ENCODE peak calls at places on chromosomes 13 and 19, in four cellular contexts. One of them, this sample, is unnamed.

GRCh38 chr19:56269348-56269747 is 3.2 kb upstream of the EDDM13 start:
- DNase-seq in mammary epithelial cell: no peak
- DNase-seq in H9: no peak
- DNase-seq in ovary: no peak
- DNase-seq in this sample: no peak

GRCh38 chr19:48490980-48491792 is 20.4 kb downstream of the LMTK3 start:
- DNase-seq in mammary epithelial cell: peak; percentile 42
- DNase-seq in H9: peak; percentile 90
- DNase-seq in ovary: peak; percentile 71
- DNase-seq in this sample: peak; percentile 84

GRCh38 chr13:105311094-105311493 is 1224.4 kb downstream of the EFNB2 start:
- DNase-seq in mammary epithelial cell: no peak
- DNase-seq in H9: no peak
- DNase-seq in ovary: no peak
- DNase-seq in this sample: no peak

GRCh38 chr13:99041337-99041736 is 63.5 kb upstream of the DOCK9 start:
- DNase-seq in mammary epithelial cell: no peak
- DNase-seq in H9: no peak
- DNase-seq in ovary: no peak
- DNase-seq in this sample: no peak

GRCh38 chr13:80132741-80133601 is 208.0 kb downstream of the SPRY2 start:
- DNase-seq in mammary epithelial cell: peak; percentile 15
- DNase-seq in H9: no peak
- DNase-seq in ovary: peak; percentile 43
- DNase-seq in this sample: no peak

GRCh38 chr19:11138659-11139526 is 16.7 kb downstream of the SPC24 start:
- DNase-seq in mammary epithelial cell: peak; percentile 57
- DNase-seq in H9: peak; percentile 74
- DNase-seq in ovary: peak; percentile 81
- DNase-seq in this sample: peak; percentile 77

GRCh38 chr13:109366521-109366920 is 419.9 kb downstream of the IRS2 start:
- DNase-seq in mammary epithelial cell: no peak
- DNase-seq in H9: no peak
- DNase-seq in ovary: no peak
- DNase-seq in this sample: no peak

GRCh38 chr13:109412232-109412935 is 374.0 kb downstream of the IRS2 start:
- DNase-seq in mammary epithelial cell: no peak
- DNase-seq in H9: peak; percentile 46
- DNase-seq in ovary: no peak
- DNase-seq in this sample: no peak

GRCh38 chr19:6732803-6733337 is 4.5 kb downstream of the GPR108 start:
- DNase-seq in mammary epithelial cell: no peak
- DNase-seq in H9: no peak
- DNase-seq in ovary: no peak
- DNase-seq in this sample: no peak

GRCh38 chr19:9883764-9884163 is 48.6 kb downstream of the PIN1 start:
- DNase-seq in mammary epithelial cell: no peak
- DNase-seq in H9: no peak
- DNase-seq in ovary: no peak
- DNase-seq in this sample: no peak

GRCh38 chr13:46795321-46795720 is 1.6 kb downstream of the ESD start:
- DNase-seq in mammary epithelial cell: no peak
- DNase-seq in H9: no peak
- DNase-seq in ovary: no peak
- DNase-seq in this sample: no peak

GRCh38 chr13:20997301-20998061 is 63.9 kb downstream of the LATS2 start:
- DNase-seq in mammary epithelial cell: peak; percentile 42
- DNase-seq in H9: peak; percentile 50
- DNase-seq in ovary: no peak
- DNase-seq in this sample: no peak

GRCh38 chr13:20350819-20351218 is 118.7 kb upstream of the GJB6 start:
- DNase-seq in mammary epithelial cell: peak; percentile 84
- DNase-seq in H9: no peak
- DNase-seq in ovary: no peak
- DNase-seq in this sample: no peak

GRCh38 chr19:10662384-10663251 is 8.5 kb downstream of the ILF3 start:
- DNase-seq in mammary epithelial cell: no peak
- DNase-seq in H9: no peak
- DNase-seq in ovary: no peak
- DNase-seq in this sample: no peak

GRCh38 chr19:47190167-47190727 is 40.8 kb downstream of the BBC3 start:
- DNase-seq in mammary epithelial cell: peak; percentile 33
- DNase-seq in H9: no peak
- DNase-seq in ovary: peak; percentile 49
- DNase-seq in this sample: no peak

GRCh38 chr13:114107686-114108081 is 24.7 kb downstream of the RASA3 start:
- DNase-seq in mammary epithelial cell: no peak
- DNase-seq in H9: no peak
- DNase-seq in ovary: peak; percentile 14
- DNase-seq in this sample: peak; percentile 71

GRCh38 chr13:45623516-45624090 is 8.1 kb upstream of the ERICH6B start:
- DNase-seq in mammary epithelial cell: no peak
- DNase-seq in H9: no peak
- DNase-seq in ovary: no peak
- DNase-seq in this sample: no peak

GRCh38 chr13:28140433-28141125 is 2.2 kb downstream of the PAN3 start:
- DNase-seq in mammary epithelial cell: no peak
- DNase-seq in H9: no peak
- DNase-seq in ovary: no peak
- DNase-seq in this sample: no peak

GRCh38 chr19:51980116-51980736 is 6.4 kb downstream of the ZNF350 start:
- DNase-seq in mammary epithelial cell: peak; percentile 34
- DNase-seq in H9: no peak
- DNase-seq in ovary: no peak
- DNase-seq in this sample: no peak

GRCh38 chr19:11345122-11345752 is 831 bp downstream of the TMEM205 start:
- DNase-seq in mammary epithelial cell: no peak
- DNase-seq in H9: no peak
- DNase-seq in ovary: no peak
- DNase-seq in this sample: no peak

GRCh38 chr13:44868397-44868796 is 120.9 kb downstream of the NUFIP1 start:
- DNase-seq in mammary epithelial cell: no peak
- DNase-seq in H9: no peak
- DNase-seq in ovary: peak; percentile 1
- DNase-seq in this sample: no peak

GRCh38 chr13:61779456-61779855 is 363.8 kb upstream of the PCDH20 start:
- DNase-seq in mammary epithelial cell: no peak
- DNase-seq in H9: no peak
- DNase-seq in ovary: no peak
- DNase-seq in this sample: no peak

GRCh38 chr19:50820549-50821247 is 2.9 kb downstream of the KLK1 start:
- DNase-seq in mammary epithelial cell: no peak
- DNase-seq in H9: peak; percentile 67
- DNase-seq in ovary: no peak
- DNase-seq in this sample: peak; percentile 79

GRCh38 chr19:19997656-19998268 is 41.5 kb downstream of the ZNF682 start:
- DNase-seq in mammary epithelial cell: no peak
- DNase-seq in H9: peak; percentile 74
- DNase-seq in ovary: no peak
- DNase-seq in this sample: no peak

GRCh38 chr19:38557205-38557799 is 60.5 kb downstream of the MAP4K1 start:
- DNase-seq in mammary epithelial cell: no peak
- DNase-seq in H9: no peak
- DNase-seq in ovary: no peak
- DNase-seq in this sample: peak; percentile 85

GRCh38 chr13:109126973-109127615 is 497.7 kb downstream of the MYO16 start:
- DNase-seq in mammary epithelial cell: no peak
- DNase-seq in H9: no peak
- DNase-seq in ovary: no peak
- DNase-seq in this sample: no peak

GRCh38 chr19:40433391-40434216 is 7.8 kb upstream of the SERTAD1 start:
- DNase-seq in mammary epithelial cell: peak; percentile 83
- DNase-seq in H9: peak; percentile 85
- DNase-seq in ovary: peak; percentile 91
- DNase-seq in this sample: peak; percentile 96

GRCh38 chr19:6236310-6237291 is 43.2 kb downstream of the MLLT1 start:
- DNase-seq in mammary epithelial cell: no peak
- DNase-seq in H9: no peak
- DNase-seq in ovary: peak; percentile 30
- DNase-seq in this sample: peak; percentile 67

GRCh38 chr19:11489378-11489777 is 8.5 kb upstream of the ELAVL3 start:
- DNase-seq in mammary epithelial cell: no peak
- DNase-seq in H9: no peak
- DNase-seq in ovary: no peak
- DNase-seq in this sample: no peak

GRCh38 chr19:48752511-48753365 is at the start of gene FUT1:
- DNase-seq in mammary epithelial cell: peak; percentile 97
- DNase-seq in H9: peak; percentile 97
- DNase-seq in ovary: no peak
- DNase-seq in this sample: peak; percentile 89

GRCh38 chr13:41613984-41614581 is 156.7 kb downstream of the RGCC start:
- DNase-seq in mammary epithelial cell: peak; percentile 51
- DNase-seq in H9: no peak
- DNase-seq in ovary: peak; percentile 37
- DNase-seq in this sample: no peak

GRCh38 chr19:53394522-53394973 is 401 bp upstream of the ZNF765 start:
- DNase-seq in mammary epithelial cell: no peak
- DNase-seq in H9: peak; percentile 83
- DNase-seq in ovary: peak; percentile 46
- DNase-seq in this sample: peak; percentile 83

GRCh38 chr19:19567391-19567790 is 29.3 kb downstream of the CILP2 start:
- DNase-seq in mammary epithelial cell: no peak
- DNase-seq in H9: no peak
- DNase-seq in ovary: no peak
- DNase-seq in this sample: no peak

GRCh38 chr13:93226623-93227279 is at the start of gene GPC6:
- DNase-seq in mammary epithelial cell: peak; percentile 93
- DNase-seq in H9: peak; percentile 61
- DNase-seq in ovary: peak; percentile 70
- DNase-seq in this sample: no peak

GRCh38 chr13:75749407-75749806 is 113.3 kb downstream of the LMO7 start:
- DNase-seq in mammary epithelial cell: peak; percentile 59
- DNase-seq in H9: no peak
- DNase-seq in ovary: no peak
- DNase-seq in this sample: no peak

GRCh38 chr19:40147693-40148347 is 43.4 kb upstream of the MAP3K10 start:
- DNase-seq in mammary epithelial cell: peak; percentile 82
- DNase-seq in H9: no peak
- DNase-seq in ovary: no peak
- DNase-seq in this sample: no peak

GRCh38 chr19:56139847-56140582 is 1.1 kb upstream of the ZNF444 start:
- DNase-seq in mammary epithelial cell: peak; percentile 16
- DNase-seq in H9: no peak
- DNase-seq in ovary: no peak
- DNase-seq in this sample: no peak

GRCh38 chr13:103525530-103525929 is 459.3 kb upstream of the SLC10A2 start:
- DNase-seq in mammary epithelial cell: no peak
- DNase-seq in H9: no peak
- DNase-seq in ovary: no peak
- DNase-seq in this sample: no peak

GRCh38 chr19:21907516-21907915 is 71.5 kb upstream of the ZNF43 start:
- DNase-seq in mammary epithelial cell: no peak
- DNase-seq in H9: no peak
- DNase-seq in ovary: no peak
- DNase-seq in this sample: no peak
- H3K9me3 ChIP-seq in mammary epithelial cell: peaks cover 57% of the 10 kb centered on the region
- H3K9me3 ChIP-seq in H9: peaks cover 99% of the 10 kb centered on the region
- H3K9me3 ChIP-seq in ovary: no peaks in the 10 kb centered on the region
- H3K9me3 ChIP-seq in this sample: peaks cover 84% of the 10 kb centered on the region

GRCh38 chr19:23381114-23381513 is 14.2 kb downstream of the ZNF91 start:
- DNase-seq in mammary epithelial cell: no peak
- DNase-seq in H9: no peak
- DNase-seq in ovary: no peak
- DNase-seq in this sample: no peak

GRCh38 chr19:23382955-23383354 is 12.3 kb downstream of the ZNF91 start:
- DNase-seq in mammary epithelial cell: no peak
- DNase-seq in H9: no peak
- DNase-seq in ovary: no peak
- DNase-seq in this sample: no peak

GRCh38 chr19:23377276-23377675 is 18.0 kb downstream of the ZNF91 start:
- DNase-seq in mammary epithelial cell: no peak
- DNase-seq in H9: no peak
- DNase-seq in ovary: no peak
- DNase-seq in this sample: no peak

GRCh38 chr19:23384166-23384565 is 11.1 kb downstream of the ZNF91 start:
- DNase-seq in mammary epithelial cell: no peak
- DNase-seq in H9: no peak
- DNase-seq in ovary: no peak
- DNase-seq in this sample: no peak

DNA sequence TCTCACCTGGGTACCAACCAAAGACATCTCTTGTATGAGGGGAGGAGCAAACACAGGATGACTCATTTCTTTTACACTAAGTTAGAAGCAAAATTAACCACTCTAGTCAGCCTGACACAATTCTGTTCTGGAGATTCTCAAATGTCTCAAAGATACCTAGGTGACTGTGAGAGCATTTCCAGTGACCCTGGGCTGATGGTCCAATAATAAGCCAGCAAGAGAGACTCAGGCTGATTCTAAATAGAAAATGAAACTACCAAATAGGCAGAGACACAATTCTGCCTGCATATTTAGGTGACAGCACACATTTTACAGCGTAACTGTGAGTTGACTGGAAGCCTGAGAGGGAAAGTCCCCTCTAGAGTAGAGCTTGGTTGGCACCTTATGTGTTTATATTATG is 16.3 kb downstream of the ZNF91 start:
- DNase-seq in mammary epithelial cell: peak; percentile 4
- DNase-seq in H9: no peak
- DNase-seq in ovary: no peak
- DNase-seq in this sample: no peak
- H3K9me3 ChIP-seq in mammary epithelial cell: peaks cover 35% of the 10 kb centered on the region
- H3K9me3 ChIP-seq in H9: no peaks in the 10 kb centered on the region
- H3K9me3 ChIP-seq in ovary: peaks cover 2% of the 10 kb centered on the region
- H3K9me3 ChIP-seq in this sample: peaks cover 100% of the 10 kb centered on the region

GRCh38 chr19:23547816-23548430 is 139.1 kb downstream of the ZNF675 start:
- DNase-seq in mammary epithelial cell: no peak
- DNase-seq in H9: no peak
- DNase-seq in ovary: no peak
- DNase-seq in this sample: no peak
- H3K9me3 ChIP-seq in mammary epithelial cell: peaks cover 46% of the 10 kb centered on the region
- H3K9me3 ChIP-seq in H9: peaks cover 65% of the 10 kb centered on the region
- H3K9me3 ChIP-seq in ovary: no peaks in the 10 kb centered on the region
- H3K9me3 ChIP-seq in this sample: peaks cover 64% of the 10 kb centered on the region

DNA sequence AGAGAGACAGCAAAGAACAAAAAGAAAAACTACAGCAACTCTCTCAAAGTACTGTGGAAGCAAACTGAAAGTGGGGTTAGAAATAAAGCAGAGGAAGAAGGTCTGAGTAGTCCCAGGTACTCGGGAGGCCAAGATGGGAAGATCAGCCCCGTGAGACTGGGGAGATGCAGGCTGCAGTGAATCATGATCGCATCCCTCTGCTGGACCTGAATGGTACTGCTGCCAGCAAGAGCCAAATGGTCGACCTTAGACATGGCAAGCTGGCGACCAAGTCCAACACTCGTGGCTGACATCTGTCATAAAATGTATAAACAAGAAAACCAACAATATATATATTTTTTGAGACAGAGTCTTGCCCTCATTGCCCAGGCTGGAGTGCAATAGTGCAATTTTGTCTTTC is 33.7 kb upstream of the ZNF724 start:
- DNase-seq in mammary epithelial cell: no peak
- DNase-seq in H9: peak; percentile 71
- DNase-seq in ovary: peak; percentile 23
- DNase-seq in this sample: no peak
- H3K9me3 ChIP-seq in mammary epithelial cell: peaks cover 2% of the 10 kb centered on the region
- H3K9me3 ChIP-seq in H9: no peaks in the 10 kb centered on the region
- H3K9me3 ChIP-seq in ovary: no peaks in the 10 kb centered on the region
- H3K9me3 ChIP-seq in this sample: peaks cover 15% of the 10 kb centered on the region

GRCh38 chr19:37401078-37401477 is 30.2 kb downstream of the ZNF527 start:
- DNase-seq in mammary epithelial cell: no peak
- DNase-seq in H9: no peak
- DNase-seq in ovary: no peak
- DNase-seq in this sample: no peak

GRCh38 chr19:37403403-37403802 is 32.5 kb downstream of the ZNF527 start:
- DNase-seq in mammary epithelial cell: no peak
- DNase-seq in H9: no peak
- DNase-seq in ovary: no peak
- DNase-seq in this sample: no peak
- H3K9me3 ChIP-seq in mammary epithelial cell: peaks cover 37% of the 10 kb centered on the region
- H3K9me3 ChIP-seq in H9: peaks cover 51% of the 10 kb centered on the region
- H3K9me3 ChIP-seq in ovary: no peaks in the 10 kb centered on the region
- H3K9me3 ChIP-seq in this sample: peaks cover 99% of the 10 kb centered on the region